ENCODE peak calls at places on chromosomes 4 and X, in four cellular contexts. B is NCI-H1092 treated with DMSO at 0.1 percent for 48 hours; O is Right ventricle myocardium inferior; S is effector CD4-positive, alpha-beta T cell. X is an unnamed sample.

GRCh38 chr4:26692014-26692726 is 108.3 kb downstream of the TBC1D19 start:
- DNase-seq in O (no peak), B (no peak), S (no peak), X (no peak)

GRCh38 chr4:22094217-22094616 is 145.6 kb upstream of the KCNIP4 start:
- DNase-seq in O (no peak), B (no peak), S (no peak), X (no peak)

GRCh38 chr4:131001371-131001770 is 1905.4 kb downstream of the C4orf33 start:
- DNase-seq in S (no peak), B (no peak), O (no peak), X (no peak)

GRCh38 chr4:58587856-58588255 is 1477.7 kb upstream of the IGFBP7 start:
- DNase-seq in O (no peak), S (no peak), B (no peak), X (no peak)

GRCh38 chr4:90922174-90922573 is 795.0 kb downstream of the CCSER1 start:
- DNase-seq in B (no peak), S (no peak), O (no peak), X (no peak)

GRCh38 chr4:75514949-75515612 is 808 bp downstream of the THAP6 start:
- DNase-seq in B (no peak), S (peak), O (no peak), X (no peak)

GRCh38 chrX:10631416-10632145 is 11.2 kb upstream of the MID1 start:
- DNase-seq in B (no peak), S (no peak), O (no peak), X (no peak)

GRCh38 chr4:534576-535151 is 35.7 kb downstream of the PIGG start:
- DNase-seq in O (no peak), B (no peak), S (no peak), X (no peak)

GRCh38 chrX:96027363-96027894 is 657.2 kb upstream of the DIAPH2 start:
- DNase-seq in O (no peak), S (no peak), B (no peak), X (no peak)

X was measured in GM04503.